ENCODE peak calls at places on chromosomes 2 and 18, in five cellular contexts. N, J, A, L and G are unnamed samples. For H3K4me1, the result is how much of the 10 kb centered on the place peaks cover.

GRCh38 chr2:207316484-207316883 is 150.7 kb upstream of the KLF7 start:
- DNase-seq in A (no peak), N (no peak), J (no peak), L (no peak), G (no peak)

GRCh38 chr2:170587117-170587516 is 128.0 kb upstream of the SP5 start:
- DNase-seq in A (no peak), L (no peak), J (no peak), N (no peak), G (no peak)

GRCh38 chr2:238446371-238446770 is 19.6 kb downstream of the ASB1 start:
- DNase-seq in A (no peak), N (no peak), L (no peak), J (no peak), G (no peak)

GRCh38 chr2:58845011-58845410 is 603.9 kb upstream of the FANCL start:
- DNase-seq in J (no peak), L (no peak), N (no peak), A (no peak), G (no peak)

GRCh38 chr2:120244656-120245519 is 7.8 kb upstream of the RALB start:
- DNase-seq in N (no peak), A (no peak), L (no peak), J (no peak), G (no peak)

GRCh38 chr2:99936065-99936464 is 206.3 kb downstream of the AFF3 start:
- DNase-seq in A (no peak), N (no peak), J (no peak), L (no peak), G (no peak)

GRCh38 chr18:78430171-78430857 is 549.3 kb upstream of the SALL3 start:
- DNase-seq in A (no peak), L (no peak), J (no peak), N (no peak), G (no peak)

GRCh38 chr2:191109888-191110287 is 40.9 kb downstream of the STAT4 start:
- DNase-seq in L (no peak), J (no peak), N (no peak), A (no peak), G (no peak)

GRCh38 chr18:42341423-42341822 is 386.4 kb downstream of the PIK3C3 start:
- DNase-seq in L (no peak), A (no peak), N (peak), J (no peak), G (no peak)

GRCh38 chr2:64853894-64854293 is 135.3 kb upstream of the SLC1A4 start:
- DNase-seq in A (no peak), J (no peak), L (no peak), N (no peak), G (no peak)

GRCh38 chr2:73043279-73043678 is 28.2 kb downstream of the SFXN5 start:
- DNase-seq in A (no peak), N (no peak), J (no peak), L (no peak), G (no peak)

GRCh38 chr2:120224735-120225548 is 1.7 kb upstream of the TMEM185B start:
- DNase-seq in L (no peak), J (no peak), N (no peak), A (no peak), G (peak)

GRCh38 chr18:42030586-42031182 is 75.7 kb downstream of the PIK3C3 start:
- DNase-seq in L (no peak), J (no peak), A (peak), N (peak), G (no peak)

GRCh38 chr2:179898873-179899272 is 37.5 kb upstream of the ZNF385B start:
- DNase-seq in N (peak), J (no peak), L (no peak), A (peak), G (peak)

GRCh38 chr2:62801814-62802524 is 96.5 kb downstream of the EHBP1 start:
- DNase-seq in N (no peak), J (no peak), A (peak), L (no peak), G (no peak)

GRCh38 chr2:17754773-17755425 is 961 bp downstream of the GEN1 start:
- DNase-seq in A (no peak), N (peak), J (no peak), L (no peak), G (no peak)

GRCh38 chr2:12169721-12170120 is 423.3 kb downstream of the LPIN1 start:
- DNase-seq in N (no peak), A (no peak), J (peak), L (peak), G (peak)

GRCh38 chr18:28168725-28169124 is 8.2 kb downstream of the CDH2 start:
- DNase-seq in L (no peak), N (no peak), A (no peak), J (no peak), G (no peak)

GRCh38 chr2:58101500-58101899 is 54.9 kb downstream of the VRK2 start:
- DNase-seq in L (no peak), N (no peak), A (no peak), J (no peak), G (no peak)

GRCh38 chr2:28415715-28416114 is 23.1 kb downstream of the FOSL2 start:
- DNase-seq in A (no peak), N (no peak), J (no peak), L (no peak), G (no peak)

GRCh38 chr2:28419003-28419704 is 26.5 kb downstream of the FOSL2 start:
- DNase-seq in J (no peak), A (peak), N (peak), L (no peak), G (peak)

GRCh38 chr2:28422903-28423741 is 30.5 kb downstream of the FOSL2 start:
- DNase-seq in L (peak), N (no peak), A (no peak), J (no peak), G (no peak)

GRCh38 chr2:28420717-28421116 is 28.1 kb downstream of the FOSL2 start:
- DNase-seq in J (no peak), L (peak), A (no peak), N (no peak), G (peak)

DNA sequence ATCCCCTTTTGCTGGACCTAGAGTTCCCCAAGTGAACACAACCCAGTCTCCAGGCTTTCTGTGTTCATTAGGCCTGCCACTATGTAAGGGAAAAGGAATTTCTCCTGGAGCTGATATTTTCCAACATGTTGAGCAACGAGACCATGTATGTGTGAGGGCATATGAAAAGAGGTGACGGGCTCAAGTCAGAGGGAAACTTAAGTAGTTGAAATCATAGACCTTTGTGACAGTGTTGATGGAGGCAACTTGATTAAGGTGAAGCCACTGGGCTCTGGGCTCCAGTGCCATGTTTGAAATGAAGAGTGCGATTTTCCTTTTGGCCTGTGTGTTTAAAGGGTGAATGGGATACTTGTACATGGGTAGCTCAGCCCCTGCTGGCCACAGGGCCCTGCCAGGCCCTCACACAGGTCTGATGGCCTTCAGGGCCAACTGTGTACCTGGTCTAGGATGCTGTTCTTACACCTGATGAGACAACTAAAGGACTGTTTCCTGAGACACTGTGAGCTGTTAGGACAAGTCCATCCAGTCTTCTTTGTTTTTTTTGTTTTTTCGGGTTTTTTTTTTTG is 27.1 kb downstream of the FOSL2 start:
- DNase-seq in N (no peak), L (peak), A (no peak), J (no peak), G (no peak)
- H3K27ac ChIP-seq in N (no peak), L (peak), A (no peak), J (no peak), G (no peak)

DNA sequence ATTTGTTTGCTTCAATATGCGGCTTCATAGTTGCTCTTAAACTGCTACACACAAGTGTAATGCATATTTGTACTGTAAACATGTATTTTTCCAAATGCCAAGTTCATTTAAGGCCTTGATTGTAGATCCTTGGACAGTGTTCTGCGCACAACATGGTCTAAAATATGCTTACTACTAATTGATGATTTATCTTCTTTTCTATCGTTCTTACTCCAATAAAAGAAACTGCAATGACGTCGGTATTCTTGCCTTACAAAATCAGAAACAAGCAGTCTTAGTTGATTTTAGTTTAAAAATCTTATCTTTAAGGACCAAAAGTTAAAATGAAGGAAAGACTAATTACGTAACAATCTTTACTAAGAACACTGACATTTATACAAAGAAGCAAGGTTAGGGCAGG is 224.3 kb upstream of the SMAD7 start:
- DNase-seq in N (no peak), J (no peak), A (no peak), L (no peak), G (no peak)
- H3K4me1 ChIP-seq in N (under half), J (under half), A (under half), L (under half), G (under half)

DNA sequence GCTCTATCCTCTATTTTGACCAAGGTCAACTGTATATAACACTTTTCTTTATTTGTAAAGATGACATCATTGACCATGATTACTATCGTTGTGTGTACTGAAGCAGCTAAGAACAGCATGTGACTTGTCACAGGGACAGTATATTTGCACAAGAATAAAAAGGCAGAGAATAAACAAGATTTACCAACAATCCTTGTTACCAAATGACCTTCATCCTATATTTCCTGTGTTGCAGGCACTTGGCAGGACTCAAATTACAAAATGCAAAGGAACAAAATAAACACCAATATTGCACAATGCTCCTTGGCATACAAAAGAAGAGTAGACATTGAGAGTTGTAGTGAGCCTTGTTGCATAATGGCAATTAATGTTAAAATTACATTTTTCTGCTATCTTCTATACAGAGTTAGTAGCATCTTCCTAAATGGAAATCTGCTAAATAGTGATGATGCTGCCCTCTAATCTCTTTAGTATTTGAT is 61.8 kb downstream of the RFTN2 start:
- DNase-seq in N (peak), A (no peak), L (no peak), J (no peak), G (no peak)
- TF ChIP-seq POLR2AphosphoS5 in N (no peak), A (no peak), L (no peak), J (no peak), G (no peak)

GRCh38 chr2:182868423-182868822 is 2.0 kb upstream of the FRZB start:
- DNase-seq in N (no peak), J (no peak), A (no peak), L (no peak), G (peak)

GRCh38 chr2:182866461-182867369 is at the start of gene FRZB:
- DNase-seq in A (peak), N (peak), L (peak), J (peak), G (peak)

GRCh38 chr2:182866095-182866460 is 359 bp downstream of the FRZB start:
- DNase-seq in L (peak), N (no peak), J (no peak), A (peak), G (no peak)

GRCh38 chr2:182868049-182868422 is 1.6 kb upstream of the FRZB start:
- DNase-seq in N (peak), A (peak), L (no peak), J (no peak), G (no peak)

GRCh38 chr2:182867411-182868048 is 1.1 kb upstream of the FRZB start:
- DNase-seq in A (peak), L (no peak), J (no peak), N (no peak), G (no peak)
- H3K27ac ChIP-seq in A (no peak), L (peak), J (peak), N (peak), G (peak)

GRCh38 chr2:43405829-43406228 is 179.4 kb upstream of the ZFP36L2 start:
- DNase-seq in A (no peak), L (no peak), N (no peak), J (no peak), G (no peak)

GRCh38 chr2:43408784-43409160 is 182.4 kb upstream of the ZFP36L2 start:
- DNase-seq in L (no peak), N (no peak), A (no peak), J (no peak), G (no peak)

GRCh38 chr2:43407826-43408783 is 181.7 kb upstream of the ZFP36L2 start:
- DNase-seq in L (no peak), J (no peak), N (no peak), A (no peak), G (no peak)

GRCh38 chr2:43410055-43410604 is 183.7 kb upstream of the ZFP36L2 start:
- DNase-seq in N (peak), J (no peak), L (no peak), A (no peak), G (no peak)

DNA sequence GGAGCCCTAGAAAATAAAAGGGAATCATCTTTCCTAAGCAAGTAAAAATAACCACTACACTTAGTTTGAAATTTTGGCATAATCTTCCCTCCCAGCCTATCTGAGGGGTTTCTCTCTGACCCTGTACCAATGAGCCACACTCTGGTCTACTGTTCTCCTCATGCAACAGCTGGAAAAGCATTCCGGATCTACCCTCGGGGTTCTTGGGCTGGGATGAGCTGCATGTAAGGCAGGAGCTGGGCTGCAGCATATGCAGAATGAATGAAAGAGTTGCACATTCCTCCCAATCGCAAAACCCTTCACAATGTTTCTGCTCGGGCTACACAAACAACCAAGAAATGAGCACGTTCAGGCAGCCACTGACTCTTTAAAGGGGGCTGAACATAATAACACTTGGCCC is 180.2 kb upstream of the ZFP36L2 start:
- DNase-seq in J (no peak), L (no peak), A (peak), N (no peak), G (no peak)
- H3K4me1 ChIP-seq in J (under half), L (half or more), A (under half), N (under half), G (under half)

GRCh38 chr2:76564734-76565133 is 854.0 kb upstream of the GCFC2 start:
- DNase-seq in L (no peak), A (no peak), N (no peak), J (no peak), G (no peak)
- TF ChIP-seq POLR2AphosphoS5 in L (no peak), A (no peak), N (no peak), J (no peak), G (no peak)

GRCh38 chr2:241413929-241414580 is 58.0 kb downstream of the FARP2 start:
- DNase-seq in J (no peak), L (no peak), N (no peak), A (no peak), G (no peak)

GRCh38 chr2:241410739-241411176 is 54.7 kb downstream of the FARP2 start:
- DNase-seq in N (peak), J (no peak), A (no peak), L (no peak), G (no peak)

GRCh38 chr2:241412144-241412543 is 56.1 kb downstream of the FARP2 start:
- DNase-seq in J (no peak), N (no peak), A (no peak), L (no peak), G (peak)

GRCh38 chr2:241408849-241409248 is 52.8 kb downstream of the FARP2 start:
- DNase-seq in L (no peak), A (no peak), N (no peak), J (no peak), G (no peak)
- H3K27ac ChIP-seq in L (no peak), A (no peak), N (no peak), J (no peak), G (no peak)

GRCh38 chr18:80180778-80181564 is 66.3 kb downstream of the PARD6G start:
- DNase-seq in A (no peak), N (no peak), J (no peak), L (no peak), G (no peak)

GRCh38 chr18:80182855-80183254 is 64.5 kb downstream of the PARD6G start:
- DNase-seq in N (no peak), L (no peak), J (no peak), A (no peak), G (no peak)

GRCh38 chr18:80178935-80179818 is 68.1 kb downstream of the PARD6G start:
- DNase-seq in L (no peak), J (no peak), A (no peak), N (no peak), G (no peak)

GRCh38 chr18:80181642-80182461 is 65.5 kb downstream of the PARD6G start:
- DNase-seq in A (no peak), L (no peak), N (peak), J (no peak), G (no peak)

DNA sequence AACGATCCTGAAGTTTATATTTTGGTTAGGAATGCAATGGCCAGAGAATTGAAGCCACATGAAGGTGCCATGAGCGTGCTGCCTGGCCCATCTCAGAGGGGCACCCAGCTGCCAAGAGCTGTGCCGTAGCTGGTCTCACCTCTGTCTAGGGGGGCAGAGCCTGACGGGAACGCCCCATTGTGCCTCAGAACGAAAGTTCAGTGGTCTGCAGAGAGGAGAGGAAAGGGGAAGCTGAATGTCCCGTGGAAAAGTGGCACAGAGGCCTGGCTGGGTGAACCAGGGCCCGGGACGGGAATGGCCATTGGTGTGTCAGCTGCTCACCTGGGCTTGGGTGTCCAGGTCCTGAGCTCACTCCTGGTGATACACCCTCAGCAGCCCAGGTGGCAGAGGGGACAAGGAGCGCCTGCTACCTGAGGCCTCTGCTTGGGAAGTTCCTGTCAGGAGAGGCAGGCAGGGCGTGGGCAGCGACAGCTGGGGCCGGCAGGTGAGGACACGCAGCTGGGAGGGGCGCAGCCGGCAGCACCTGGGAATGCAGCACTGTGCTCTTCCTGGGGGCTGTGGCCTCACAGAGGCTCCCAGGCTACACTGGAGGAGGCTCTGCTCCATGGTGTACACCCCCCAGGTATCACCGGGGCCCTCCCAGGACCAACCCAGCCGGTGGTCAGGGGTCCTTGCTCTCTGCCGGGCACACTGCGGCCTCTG is 67.3 kb downstream of the PARD6G start:
- DNase-seq in L (no peak), J (no peak), A (no peak), N (no peak), G (peak)
- H3K4me1 ChIP-seq in L (under half), J (under half), A (under half), N (under half), G (under half)

GRCh38 chr2:41837610-41838009 is 210.2 kb upstream of the PKDCC start:
- DNase-seq in J (no peak), L (no peak), A (no peak), N (no peak), G (no peak)

GRCh38 chr2:41836944-41837343 is 210.9 kb upstream of the PKDCC start:
- DNase-seq in N (no peak), J (no peak), A (peak), L (no peak), G (peak)

DNA sequence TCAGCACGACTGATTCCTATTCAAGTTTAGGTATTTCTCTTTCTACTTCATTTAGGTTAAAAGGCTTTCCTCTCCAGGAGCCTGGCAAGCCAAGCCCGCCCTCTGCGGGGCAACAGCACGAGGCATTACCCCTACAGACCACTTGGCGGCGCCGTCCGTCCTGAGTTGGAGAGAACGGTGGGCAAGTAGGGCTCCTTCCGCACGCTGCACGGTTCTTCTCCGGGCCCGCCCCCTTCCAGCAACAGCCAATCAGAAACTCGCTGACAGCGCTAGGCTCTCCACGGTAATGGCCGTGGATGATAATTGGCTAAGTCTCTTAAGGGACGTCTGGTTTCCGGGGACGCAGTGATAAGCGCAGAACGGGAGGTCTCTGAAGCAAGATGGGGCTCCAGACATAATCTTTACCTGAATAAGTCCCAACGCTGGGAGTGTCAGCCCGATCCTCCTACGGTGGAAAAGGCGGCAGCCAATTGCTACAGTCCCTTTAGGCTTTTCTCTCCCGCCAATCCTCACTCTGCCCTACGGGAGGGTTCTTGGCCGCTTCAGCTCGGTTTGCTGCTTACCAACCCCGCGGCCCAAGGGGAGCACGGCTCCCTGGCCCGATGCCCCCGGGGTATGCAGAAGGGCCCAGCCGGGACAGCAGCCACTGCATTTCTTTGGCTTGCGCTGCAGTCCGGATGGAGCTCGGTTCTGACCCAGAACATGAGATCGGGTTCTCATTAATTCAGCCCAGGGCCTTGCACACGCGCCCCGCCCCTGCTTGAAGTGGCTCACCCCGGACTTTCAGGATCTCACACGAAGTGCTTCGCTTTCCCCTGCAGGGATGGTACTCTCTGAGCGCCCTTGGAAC is 206.9 kb upstream of the PKDCC start:
- DNase-seq in N (peak), A (peak), J (peak), L (peak), G (peak)
- TF ChIP-seq POLR2AphosphoS5 in N (peak), A (peak), J (peak), L (peak), G (peak)

GRCh38 chr2:1502891-1503304 is 89.6 kb downstream of the TPO start:
- DNase-seq in J (no peak), L (peak), A (no peak), N (no peak), G (no peak)
- H3K27ac ChIP-seq in J (no peak), L (no peak), A (no peak), N (no peak), G (no peak)